ENCODE peak calls at places on chromosomes 6 and 20, in ten cellular contexts. A is thoracic aorta; D is lower lobe of right lung; R is naive thymus-derived CD4-positive, alpha-beta T cell; O is A673; U is spleen; X is adrenal gland; I is dorsolateral prefrontal cortex; L is suprapubic skin; E is tibial artery. W is an unnamed sample.

GRCh38 chr6:3309391-3310050 is 50.8 kb downstream of the PSMG4 start:
- DNase-seq in R (no peak), O (no peak), E (peak), X (no peak), A (no peak), I (peak), U (peak), D (no peak), L (peak), W (no peak)

GRCh38 chr6:155171109-155171746 is 92.6 kb upstream of the CLDN20 start:
- DNase-seq in R (peak), L (peak), A (peak), O (peak), I (no peak), U (no peak), X (peak), D (no peak), E (peak), W (no peak)

GRCh38 chr6:78598966-78599365 is 268.4 kb upstream of the IRAK1BP1 start:
- DNase-seq in D (no peak), A (no peak), I (no peak), E (no peak), L (no peak), U (no peak), X (no peak), O (peak), R (no peak), W (no peak)

GRCh38 chr6:37485259-37485658 is 14.4 kb downstream of the CCDC167 start:
- DNase-seq in I (no peak), L (no peak), R (no peak), D (no peak), O (no peak), A (no peak), X (no peak), U (no peak), E (no peak), W (no peak)

GRCh38 chr20:32820000-32820697 is 395 bp downstream of the MAPRE1 start:
- DNase-seq in U (peak), X (peak), L (peak), O (peak), E (no peak), I (no peak), D (peak), A (peak), R (peak), W (no peak)

GRCh38 chr6:37826188-37826587 is 6.7 kb downstream of the ZFAND3 start:
- DNase-seq in U (no peak), O (peak), R (no peak), X (peak), I (no peak), A (no peak), L (no peak), E (no peak), D (no peak), W (no peak)

GRCh38 chr20:9981834-9982233 is 53.0 kb upstream of the ANKEF1 start:
- DNase-seq in I (no peak), U (no peak), A (no peak), E (no peak), L (no peak), X (no peak), R (no peak), O (peak), D (no peak), W (no peak)

GRCh38 chr6:53042112-53042511 is 23.1 kb upstream of the FBXO9 start:
- DNase-seq in A (no peak), O (peak), I (no peak), R (no peak), X (no peak), U (no peak), L (no peak), D (no peak), E (no peak), W (no peak)

GRCh38 chr6:108071736-108072276 is 2.7 kb downstream of the OSTM1 start:
- DNase-seq in X (no peak), D (no peak), A (no peak), U (no peak), O (no peak), I (no peak), L (no peak), E (no peak), R (no peak), W (no peak)

GRCh38 chr6:27168586-27169443 is 78.7 kb upstream of the PRSS16 start:
- DNase-seq in R (no peak), D (no peak), L (no peak), A (no peak), O (no peak), X (no peak), E (no peak), I (no peak), U (no peak), W (no peak)

GRCh38 chr20:35663516-35663812 is 1.2 kb downstream of the CPNE1 start:
- DNase-seq in E (no peak), I (no peak), R (no peak), L (no peak), D (no peak), X (no peak), U (no peak), A (no peak), O (no peak), W (no peak)

GRCh38 chr6:19719691-19720127 is 117.5 kb upstream of the ID4 start:
- DNase-seq in A (no peak), O (no peak), E (no peak), D (no peak), R (no peak), I (no peak), U (no peak), L (no peak), X (no peak), W (no peak)

GRCh38 chr6:120405947-120406346 is 928.3 kb downstream of the TBC1D32 start:
- DNase-seq in L (no peak), O (peak), I (no peak), E (no peak), X (no peak), A (no peak), U (no peak), R (no peak), D (no peak), W (no peak)

GRCh38 chr6:29955783-29956182 is 13.5 kb downstream of the HLA-A start:
- DNase-seq in L (no peak), D (no peak), E (no peak), I (no peak), O (no peak), R (no peak), X (no peak), U (no peak), A (no peak), W (no peak)

GRCh38 chr6:106185626-106186025 is 99.5 kb downstream of the PRDM1 start:
- DNase-seq in E (no peak), A (no peak), D (no peak), I (no peak), L (no peak), U (no peak), R (no peak), X (no peak), O (no peak), W (no peak)

GRCh38 chr6:13445005-13445743 is 42.2 kb downstream of the GFOD1 start:
- DNase-seq in I (peak), D (peak), E (no peak), R (no peak), X (peak), L (no peak), A (no peak), O (peak), U (peak), W (peak)

GRCh38 chr20:45094864-45095574 is 5.9 kb downstream of the KCNS1 start:
- DNase-seq in I (no peak), O (no peak), U (no peak), A (no peak), X (no peak), E (no peak), R (no peak), L (no peak), D (no peak), W (no peak)

GRCh38 chr6:46967950-46968349 is 46.2 kb upstream of the ADGRF5 start:
- DNase-seq in O (no peak), U (no peak), L (no peak), E (no peak), R (no peak), D (no peak), X (no peak), A (no peak), I (no peak), W (no peak)

GRCh38 chr6:148892247-148892646 is 145.4 kb downstream of the UST start:
- DNase-seq in O (no peak), U (no peak), E (no peak), L (no peak), A (no peak), R (no peak), D (no peak), X (no peak), I (no peak), W (no peak)

GRCh38 chr6:56091159-56091869 is 156.1 kb downstream of the COL21A1 start:
- DNase-seq in U (no peak), R (no peak), L (no peak), D (no peak), X (no peak), O (peak), I (no peak), A (no peak), E (no peak), W (no peak)

GRCh38 chr6:56374841-56375369 is 127.5 kb upstream of the COL21A1 start:
- DNase-seq in I (no peak), X (peak), E (peak), U (no peak), O (no peak), L (no peak), A (no peak), R (no peak), D (no peak), W (no peak)

GRCh38 chr6:15444881-15445280 is 199.0 kb downstream of the JARID2 start:
- DNase-seq in X (no peak), L (no peak), R (no peak), I (no peak), O (peak), A (no peak), E (no peak), U (no peak), D (no peak), W (no peak)

GRCh38 chr20:53829086-53829703 is 235.6 kb upstream of the ZNF217 start:
- DNase-seq in L (no peak), O (peak), E (no peak), I (no peak), U (no peak), R (no peak), X (peak), A (peak), D (no peak), W (no peak)

GRCh38 chr6:91781946-91782345 is 1195.1 kb upstream of the MAP3K7 start:
- DNase-seq in I (peak), O (peak), U (no peak), E (no peak), D (no peak), A (no peak), R (no peak), L (no peak), X (no peak), W (no peak)

GRCh38 chr6:95517004-95517403 is 60.3 kb upstream of the MANEA start:
- DNase-seq in A (no peak), I (no peak), X (no peak), L (no peak), U (no peak), E (no peak), R (no peak), O (no peak), D (no peak), W (no peak)

GRCh38 chr6:109118955-109119354 is 23.6 kb downstream of the CEP57L1 start:
- DNase-seq in I (no peak), U (no peak), O (no peak), A (no peak), L (no peak), E (no peak), X (no peak), R (no peak), D (no peak), W (no peak)

GRCh38 chr6:161379828-161380598 is 106.2 kb upstream of the AGPAT4 start:
- DNase-seq in R (no peak), X (no peak), L (no peak), A (no peak), O (no peak), U (no peak), D (no peak), E (no peak), I (no peak), W (no peak)

GRCh38 chr6:150711584-150712501 is 112.2 kb downstream of the PLEKHG1 start:
- DNase-seq in I (no peak), D (no peak), O (no peak), E (no peak), L (no peak), U (no peak), X (no peak), R (no peak), A (no peak), W (no peak)

GRCh38 chr6:1379026-1379809 is 10.2 kb upstream of the FOXF2 start:
- DNase-seq in D (no peak), R (peak), E (no peak), U (peak), O (no peak), A (no peak), L (no peak), I (no peak), X (no peak), W (no peak)

GRCh38 chr6:1376653-1377052 is 12.7 kb upstream of the FOXF2 start:
- DNase-seq in U (no peak), D (no peak), O (no peak), X (no peak), E (no peak), A (no peak), L (no peak), R (no peak), I (no peak), W (no peak)

GRCh38 chr6:1379810-1380198 is 9.6 kb upstream of the FOXF2 start:
- DNase-seq in X (no peak), I (no peak), O (no peak), A (no peak), D (no peak), E (no peak), L (no peak), R (no peak), U (no peak), W (no peak)

GRCh38 chr6:1378224-1379025 is 11.0 kb upstream of the FOXF2 start:
- DNase-seq in R (no peak), L (no peak), U (no peak), I (no peak), E (no peak), D (no peak), O (no peak), A (no peak), X (no peak), W (no peak)

GRCh38 chr6:1377526-1378223 is 11.7 kb upstream of the FOXF2 start:
- DNase-seq in U (no peak), I (no peak), E (no peak), R (no peak), O (no peak), L (no peak), A (no peak), D (no peak), X (no peak), W (no peak)
- H3K4me3 ChIP-seq in U (no peak), I (peak), E (no peak), R (no peak), O (no peak), L (peak), A (peak), D (peak), X (no peak), W (peak)

DNA sequence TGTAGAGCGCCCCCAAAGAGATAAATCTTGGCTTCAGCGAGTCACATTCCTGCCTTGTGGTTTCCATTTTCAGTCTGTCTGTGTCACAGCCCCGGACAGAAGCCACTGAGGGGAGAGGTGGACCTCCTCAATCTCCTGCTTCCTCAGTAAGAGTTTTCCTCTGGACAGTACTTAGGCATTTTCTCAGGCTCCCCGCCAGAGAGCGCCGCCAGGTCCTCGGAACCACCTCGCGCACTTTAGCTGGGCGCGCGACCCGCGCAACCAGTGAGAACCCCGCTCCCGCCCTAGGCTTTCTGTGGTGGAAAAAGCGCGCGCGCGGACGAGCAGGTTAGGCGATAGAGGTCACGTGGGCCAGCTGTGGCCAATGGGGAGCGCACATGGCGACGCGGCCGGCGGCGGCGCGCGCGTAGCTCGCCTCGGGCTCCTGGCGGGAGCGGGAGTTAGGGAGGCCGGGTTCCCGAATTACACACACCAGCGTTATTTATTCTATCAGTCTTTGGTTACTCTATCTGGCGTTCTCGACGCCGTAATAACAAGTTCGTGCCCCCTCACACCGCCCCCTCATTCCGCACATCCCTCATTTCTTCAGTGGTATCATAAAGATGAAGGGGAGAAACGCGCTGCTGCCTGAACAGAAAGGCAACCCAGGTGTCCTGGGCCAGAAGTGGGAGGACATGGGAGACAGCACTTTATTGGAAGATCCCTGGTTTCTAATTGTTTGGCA is 19.4 kb downstream of the PXT1 start:
- DNase-seq in U (peak), A (peak), I (peak), E (peak), D (peak), R (peak), O (peak), L (peak), X (peak), W (peak)
- H3K27ac ChIP-seq in U (peak), A (peak), I (peak), E (peak), D (peak), R (peak), O (peak), L (peak), X (peak), W (peak)

GRCh38 chr20:24647713-24648112 is 178.3 kb downstream of the SYNDIG1 start:
- DNase-seq in D (no peak), L (peak), R (no peak), I (peak), E (no peak), U (peak), A (no peak), O (no peak), X (no peak), W (no peak)

GRCh38 chr20:24646331-24646730 is 176.9 kb downstream of the SYNDIG1 start:
- DNase-seq in L (no peak), O (no peak), E (no peak), A (no peak), X (no peak), R (no peak), I (peak), U (no peak), D (no peak), W (no peak)

GRCh38 chr20:24648919-24649318 is 179.5 kb downstream of the SYNDIG1 start:
- DNase-seq in D (no peak), R (no peak), I (peak), U (peak), A (no peak), O (no peak), E (no peak), X (no peak), L (peak), W (no peak)

GRCh38 chr20:24650091-24650490 is 180.7 kb downstream of the SYNDIG1 start:
- DNase-seq in I (peak), U (peak), O (no peak), R (no peak), D (no peak), E (peak), X (no peak), A (peak), L (no peak), W (no peak)

DNA sequence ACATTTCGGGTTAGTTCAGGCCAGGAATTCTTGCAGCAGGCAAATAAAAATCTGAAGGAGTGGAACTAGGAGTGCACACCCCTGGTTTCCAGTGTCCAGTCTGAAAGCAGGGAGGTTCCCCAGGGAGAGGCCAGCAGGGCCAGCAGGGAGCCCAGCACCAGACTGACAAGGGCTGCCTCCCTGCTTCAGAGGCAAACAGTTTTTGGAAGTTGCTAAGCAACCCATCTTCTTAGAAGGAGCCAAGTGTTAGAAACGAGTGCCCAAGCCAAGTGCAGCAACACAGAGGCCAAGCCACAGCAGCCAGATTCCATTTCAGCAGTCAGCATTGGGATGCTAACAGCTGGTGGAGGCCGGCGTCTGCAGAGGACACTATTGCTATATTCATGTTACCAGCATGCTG is 179.1 kb downstream of the SYNDIG1 start:
- DNase-seq in R (no peak), O (no peak), A (no peak), E (no peak), D (no peak), L (peak), U (peak), I (peak), X (no peak), W (no peak)
- H3K4me3 ChIP-seq in R (no peak), O (no peak), A (no peak), E (no peak), D (no peak), L (no peak), U (no peak), I (no peak), X (no peak), W (no peak)

DNA sequence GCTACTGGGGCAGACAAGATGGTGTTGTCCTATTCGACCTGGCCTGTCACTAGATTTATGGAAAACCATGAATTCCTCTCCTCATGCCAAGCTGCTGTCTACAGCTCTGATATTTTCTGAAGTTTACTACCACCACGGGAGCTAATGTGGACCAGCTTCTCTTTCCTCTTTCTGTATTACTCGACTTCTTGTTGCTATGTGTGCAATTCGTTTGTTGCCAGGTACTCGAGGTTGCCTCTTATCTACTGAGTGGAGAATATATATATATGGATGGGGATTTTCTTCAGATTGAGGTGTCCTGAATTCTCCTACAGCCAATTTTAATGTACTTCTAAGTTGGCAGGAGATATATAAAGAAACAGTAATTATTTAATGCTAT is 34.7 kb downstream of the MAN1A1 start:
- DNase-seq in R (no peak), I (no peak), A (no peak), U (no peak), O (no peak), X (no peak), E (no peak), L (no peak), D (no peak), W (no peak)
- H3K27ac ChIP-seq in R (peak), I (no peak), A (no peak), U (peak), O (no peak), X (no peak), E (no peak), L (no peak), D (peak), W (peak)

GRCh38 chr6:24910331-24910849 is 25.4 kb downstream of the RIPOR2 start:
- DNase-seq in E (no peak), L (no peak), A (no peak), R (no peak), U (peak), D (peak), I (peak), O (peak), X (no peak), W (no peak)

GRCh38 chr6:24906314-24906713 is 29.4 kb downstream of the RIPOR2 start:
- DNase-seq in I (no peak), A (no peak), E (no peak), L (no peak), X (no peak), U (no peak), O (no peak), D (no peak), R (no peak), W (no peak)

GRCh38 chr6:24908555-24908954 is 27.2 kb downstream of the RIPOR2 start:
- DNase-seq in A (no peak), X (no peak), O (no peak), L (no peak), R (no peak), E (no peak), U (no peak), D (no peak), I (no peak), W (no peak)

GRCh38 chr6:24909281-24910216 is 26.2 kb downstream of the RIPOR2 start:
- DNase-seq in D (no peak), U (no peak), L (no peak), R (no peak), A (no peak), O (no peak), E (no peak), I (no peak), X (no peak), W (no peak)

DNA sequence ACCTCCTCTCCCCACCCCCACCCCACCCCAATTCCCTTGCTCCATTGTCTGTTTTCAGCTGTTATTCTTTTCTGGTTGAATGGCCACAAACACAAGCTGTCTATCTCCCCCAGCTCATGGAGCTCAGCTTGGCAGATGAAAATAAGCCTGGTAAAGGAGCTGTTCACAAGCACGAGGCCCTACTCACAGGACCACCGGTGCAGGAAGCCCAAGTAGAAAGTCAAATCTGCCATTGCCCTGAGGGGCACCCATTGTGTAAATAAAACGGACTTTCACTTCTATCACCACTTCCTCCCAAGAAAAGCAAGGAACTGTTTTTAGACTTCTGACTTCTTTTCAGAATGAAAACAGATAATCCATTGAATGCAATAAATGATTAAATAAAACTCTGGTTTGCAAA is 27.8 kb downstream of the RIPOR2 start:
- DNase-seq in L (no peak), D (no peak), X (no peak), O (no peak), I (no peak), E (no peak), A (no peak), U (no peak), R (no peak), W (no peak)
- H3K4me3 ChIP-seq in L (no peak), D (no peak), X (no peak), O (no peak), I (peak), E (no peak), A (no peak), U (no peak), R (peak), W (peak)

GRCh38 chr6:39211183-39211582 is 18.1 kb downstream of the KCNK5 start:
- DNase-seq in A (no peak), E (no peak), U (no peak), L (no peak), D (no peak), I (no peak), O (no peak), X (no peak), R (no peak), W (no peak)
- H3K27ac ChIP-seq in A (no peak), E (no peak), U (no peak), L (no peak), D (no peak), I (no peak), O (no peak), X (no peak), R (no peak), W (no peak)

W was measured in breast epithelium.